ENCODE peak calls at places on chromosomes 5 and 9, in five cellular contexts. V is cardiac muscle cell, K is lower lobe of right lung, Q is hepatocyte, W is tibial artery. Y is an unnamed sample.
A peak's percentile ranks its signal among the peaks of the same experiment; 100 is the strongest.

GRCh38 chr9:581673-582497 is 259.6 kb upstream of the DMRT1 start:
- DNase-seq in V (peak; percentile 16), K (no peak), Q (peak; percentile 30), W (no peak), Y (no peak)

GRCh38 chr9:132632426-132632825 is 37.4 kb downstream of the DDX31 start:
- DNase-seq in V (no peak), K (no peak), Q (no peak), W (no peak), Y (no peak)

GRCh38 chr9:18362901-18363685 is 110.9 kb upstream of the ADAMTSL1 start:
- DNase-seq in V (peak; percentile 54), K (no peak), Q (no peak), W (no peak), Y (no peak)

GRCh38 chr5:172002310-172002709 is 4.1 kb downstream of the FBXW11 start:
- DNase-seq in V (peak; percentile 41), K (no peak), Q (no peak), W (no peak), Y (no peak)

GRCh38 chr9:27019589-27019988 is 14.1 kb upstream of the LRRC19 start:
- DNase-seq in V (no peak), K (no peak), Q (no peak), W (no peak), Y (no peak)

GRCh38 chr9:10806873-10807272 is 194.1 kb upstream of the PTPRD start:
- DNase-seq in V (no peak), K (no peak), Q (no peak), W (no peak), Y (no peak)

GRCh38 chr5:43010956-43011355 is 29.2 kb downstream of the ANXA2R start:
- DNase-seq in V (no peak), K (no peak), Q (no peak), W (no peak), Y (no peak)

GRCh38 chr5:101461455-101461854 is 558.4 kb upstream of the ST8SIA4 start:
- DNase-seq in V (no peak), K (no peak), Q (no peak), W (no peak), Y (no peak)

GRCh38 chr9:101365181-101365580 is 19.6 kb downstream of the BAAT start:
- DNase-seq in V (no peak), K (no peak), Q (no peak), W (no peak), Y (no peak)

GRCh38 chr9:33438926-33439511 is 8.4 kb downstream of the AQP3 start:
- DNase-seq in V (no peak), K (no peak), Q (no peak), W (no peak), Y (no peak)

GRCh38 chr5:119318256-119318914 is 37.4 kb upstream of the TNFAIP8 start:
- DNase-seq in V (no peak), K (no peak), Q (no peak), W (no peak), Y (no peak)

GRCh38 chr9:108766786-108767185 is 89.0 kb downstream of the ACTL7B start:
- DNase-seq in V (no peak), K (no peak), Q (no peak), W (no peak), Y (no peak)

GRCh38 chr9:118595719-118596305 is 773.4 kb downstream of the BRINP1 start:
- DNase-seq in V (peak; percentile 61), K (no peak), Q (peak; percentile 68), W (no peak), Y (peak; percentile 42)

GRCh38 chr9:19471737-19472648 is 63.2 kb downstream of the ACER2 start:
- DNase-seq in V (peak; percentile 76), K (peak; percentile 55), Q (peak; percentile 73), W (peak; percentile 67), Y (peak; percentile 33)

GRCh38 chr5:58544195-58544594 is 38.7 kb upstream of the RAB3C start:
- DNase-seq in V (no peak), K (no peak), Q (no peak), W (no peak), Y (no peak)

GRCh38 chr9:107141967-107142366 is 141.1 kb upstream of the RAD23B start:
- DNase-seq in V (no peak), K (no peak), Q (peak; percentile 28), W (no peak), Y (no peak)

GRCh38 chr9:121199921-121200320 is 1.7 kb downstream of the RAB14 start:
- DNase-seq in V (no peak), K (no peak), Q (no peak), W (no peak), Y (no peak)

GRCh38 chr5:138975098-138975847 is 100.1 kb upstream of the LRRTM2 start:
- DNase-seq in V (peak; percentile 67), K (no peak), Q (peak; percentile 60), W (no peak), Y (peak; percentile 20)

GRCh38 chr5:146840016-146840415 is 38.5 kb downstream of the PPP2R2B start:
- DNase-seq in V (no peak), K (no peak), Q (no peak), W (no peak), Y (no peak)

GRCh38 chr9:136344544-136345280 is 17.4 kb downstream of the GPSM1 start:
- DNase-seq in V (no peak), K (no peak), Q (no peak), W (no peak), Y (no peak)

GRCh38 chr5:96177303-96177869 is 215.7 kb upstream of the ELL2 start:
- DNase-seq in V (no peak), K (no peak), Q (peak; percentile 56), W (no peak), Y (peak; percentile 59)

GRCh38 chr5:102296229-102296817 is at the start of gene SLCO4C1:
- DNase-seq in V (peak; percentile 81), K (peak; percentile 93), Q (peak; percentile 95), W (peak; percentile 69), Y (peak; percentile 61)

GRCh38 chr9:120925535-120926396 is 830 bp downstream of the TRAF1 start:
- DNase-seq in V (no peak), K (no peak), Q (peak; percentile 56), W (peak; percentile 86), Y (peak; percentile 88)

GRCh38 chr5:3656803-3657202 is 61.2 kb downstream of the IRX1 start:
- DNase-seq in V (no peak), K (no peak), Q (no peak), W (peak; percentile 25), Y (no peak)

GRCh38 chr9:6243746-6244145 is 28.1 kb downstream of the IL33 start:
- DNase-seq in V (no peak), K (no peak), Q (peak; percentile 24), W (no peak), Y (peak; percentile 59)

GRCh38 chr5:66291771-66292170 is 147.7 kb downstream of the SREK1 start:
- DNase-seq in V (no peak), K (no peak), Q (no peak), W (no peak), Y (no peak)

GRCh38 chr5:20536339-20536738 is 548.3 kb upstream of the CDH18 start:
- DNase-seq in V (no peak), K (no peak), Q (no peak), W (no peak), Y (no peak)

GRCh38 chr9:130365323-130365721 is 79.4 kb upstream of the ASS1 start:
- DNase-seq in V (no peak), K (no peak), Q (no peak), W (no peak), Y (no peak)

GRCh38 chr9:2343756-2344155 is 277.8 kb upstream of the VLDLR start:
- DNase-seq in V (no peak), K (no peak), Q (no peak), W (no peak), Y (no peak)

GRCh38 chr5:53416144-53416730 is 64.2 kb upstream of the FST start:
- DNase-seq in V (no peak), K (no peak), Q (no peak), W (no peak), Y (no peak)

GRCh38 chr9:95008151-95008771 is 281.8 kb downstream of the AOPEP start:
- DNase-seq in V (no peak), K (peak; percentile 53), Q (peak; percentile 68), W (no peak), Y (peak; percentile 61)

GRCh38 chr9:8070779-8071444 is 271.3 kb upstream of the DMAC1 start:
- DNase-seq in V (peak; percentile 21), K (no peak), Q (no peak), W (no peak), Y (no peak)

GRCh38 chr9:8071445-8071798 is 271.8 kb upstream of the DMAC1 start:
- DNase-seq in V (peak; percentile 8), K (no peak), Q (no peak), W (no peak), Y (no peak)

GRCh38 chr9:8078641-8079140 is 279.1 kb upstream of the DMAC1 start:
- DNase-seq in V (no peak), K (no peak), Q (no peak), W (no peak), Y (no peak)

DNA sequence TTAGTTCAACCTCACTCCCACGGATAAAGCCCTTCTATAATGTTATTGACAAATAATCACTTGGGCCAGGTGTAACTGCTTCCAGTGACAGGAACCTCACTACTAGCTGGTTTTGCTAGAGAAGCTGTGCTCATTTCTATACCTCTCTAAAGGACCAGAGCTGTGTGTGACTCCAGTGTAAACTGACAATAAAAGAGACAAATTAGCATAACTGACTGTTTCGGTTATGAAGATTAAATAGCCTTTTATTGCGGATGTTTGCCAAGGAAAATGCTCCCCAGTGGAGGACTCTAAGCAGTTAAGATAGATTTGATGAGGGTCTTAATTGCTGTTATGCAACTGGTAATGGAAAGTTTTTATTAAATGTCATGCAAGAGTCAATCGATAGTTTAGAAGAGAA is 275.1 kb upstream of the DMAC1 start:
- DNase-seq in V (no peak), K (no peak), Q (no peak), W (no peak), Y (no peak)
- H3K9me3 ChIP-seq in V (no peaks in the 10 kb centered on the region), K (no peaks in the 10 kb centered on the region), Q (no peaks in the 10 kb centered on the region), W (no peaks in the 10 kb centered on the region), Y (no peaks in the 10 kb centered on the region)

GRCh38 chr9:89386797-89387196 is 68.5 kb downstream of the SECISBP2 start:
- DNase-seq in V (no peak), K (no peak), Q (no peak), W (no peak), Y (no peak)
- H3K36me3 ChIP-seq in V (peaks cover 26% of the 10 kb centered on the region), K (peaks cover 94% of the 10 kb centered on the region), Q (no peaks in the 10 kb centered on the region), W (peaks cover 93% of the 10 kb centered on the region), Y (no peaks in the 10 kb centered on the region)

DNA sequence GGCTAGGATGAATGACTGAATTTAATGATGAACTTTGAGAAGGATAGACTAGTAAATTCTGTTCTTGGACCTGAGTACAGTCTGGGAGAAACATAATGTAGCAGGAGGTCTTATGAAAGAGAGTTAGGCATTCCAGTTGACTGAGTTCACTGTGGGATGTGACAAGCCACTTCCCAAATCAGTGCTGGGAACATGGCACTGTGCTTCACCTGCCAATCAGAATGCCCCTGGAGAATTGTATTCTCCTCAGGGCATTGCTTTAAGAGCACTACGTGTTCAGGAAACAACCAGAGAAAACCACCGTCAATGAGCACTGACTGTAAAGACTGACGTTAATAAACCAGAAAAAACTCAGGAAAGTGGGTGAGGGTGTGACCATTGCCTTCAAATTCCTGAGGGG is 1.2 kb downstream of the CCDC107 start:
- DNase-seq in V (no peak), K (no peak), Q (no peak), W (peak; percentile 89), Y (peak; percentile 14)
- H3K4me3 ChIP-seq in V (peak overlapping the region; percentile 79), K (peak overlapping the region; percentile 85), Q (peak overlapping the region; percentile 50), W (peak overlapping the region; percentile 99), Y (peak overlapping the region; percentile 65)

DNA sequence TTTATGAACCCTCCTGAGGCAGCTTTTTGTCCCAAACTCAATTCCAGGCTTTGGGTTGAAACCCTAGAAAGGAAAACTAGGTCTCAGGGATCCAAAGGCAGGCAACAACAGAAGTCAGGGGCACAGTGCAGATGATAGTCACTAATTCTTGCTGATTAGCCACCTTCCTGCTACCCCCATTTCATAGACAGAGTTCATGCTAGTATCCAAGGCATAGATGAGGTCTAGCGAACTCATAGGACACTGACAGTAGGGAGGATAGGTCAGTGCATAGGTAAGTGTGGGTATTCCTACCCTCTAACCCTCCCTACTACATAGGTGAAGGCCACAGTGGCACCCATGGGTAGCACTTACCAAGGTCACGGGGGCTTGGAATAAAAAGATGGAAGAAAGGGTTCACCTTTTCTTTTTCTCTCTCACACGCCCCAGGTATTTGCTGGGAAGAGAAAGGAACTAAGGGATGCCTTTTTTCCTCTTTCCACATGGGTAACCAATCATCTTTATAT is 86.2 kb downstream of the SLC25A46 start:
- DNase-seq in V (no peak), K (no peak), Q (no peak), W (no peak), Y (no peak)
- H3K9me3 ChIP-seq in V (peaks cover 2% of the 10 kb centered on the region), K (peaks cover 40% of the 10 kb centered on the region), Q (peaks cover 7% of the 10 kb centered on the region), W (peaks cover 21% of the 10 kb centered on the region), Y (peaks cover 6% of the 10 kb centered on the region)

Y was measured in SJSA1.